ENCODE peak calls at places on chromosome 6, in nine cellular contexts. One of them, this sample, is unnamed.

GRCh38 chr6:77463881-77464867 is 883 bp upstream of the HTR1B start:
- DNase-seq in CD8-positive, alpha-beta T cell: no peak
- DNase-seq in psoas muscle: peak; percentile 6
- DNase-seq in PC-3: no peak
- DNase-seq in effector memory CD4-positive, alpha-beta T cell: no peak
- DNase-seq in left lung: peak; percentile 63
- DNase-seq in fibroblast of lung: no peak
- DNase-seq in CD4-positive, CD25-positive, alpha-beta regulatory T cell: no peak
- DNase-seq in stomach: no peak
- DNase-seq in this sample: no peak

GRCh38 chr6:19394051-19394450 is 443.1 kb upstream of the ID4 start:
- DNase-seq in CD8-positive, alpha-beta T cell: no peak
- DNase-seq in psoas muscle: no peak
- DNase-seq in PC-3: no peak
- DNase-seq in effector memory CD4-positive, alpha-beta T cell: no peak
- DNase-seq in left lung: no peak
- DNase-seq in fibroblast of lung: no peak
- DNase-seq in CD4-positive, CD25-positive, alpha-beta regulatory T cell: no peak
- DNase-seq in stomach: no peak
- DNase-seq in this sample: no peak

GRCh38 chr6:164051427-164051826 is 636.9 kb downstream of the QKI start:
- DNase-seq in CD8-positive, alpha-beta T cell: no peak
- DNase-seq in psoas muscle: no peak
- DNase-seq in PC-3: no peak
- DNase-seq in effector memory CD4-positive, alpha-beta T cell: no peak
- DNase-seq in left lung: no peak
- DNase-seq in fibroblast of lung: no peak
- DNase-seq in CD4-positive, CD25-positive, alpha-beta regulatory T cell: no peak
- DNase-seq in stomach: no peak
- DNase-seq in this sample: no peak

GRCh38 chr6:15501806-15502450 is 160.9 kb downstream of the DTNBP1 start:
- DNase-seq in CD8-positive, alpha-beta T cell: no peak
- DNase-seq in psoas muscle: no peak
- DNase-seq in PC-3: peak; percentile 27
- DNase-seq in effector memory CD4-positive, alpha-beta T cell: no peak
- DNase-seq in left lung: peak; percentile 68
- DNase-seq in fibroblast of lung: peak; percentile 84
- DNase-seq in CD4-positive, CD25-positive, alpha-beta regulatory T cell: no peak
- DNase-seq in stomach: no peak
- DNase-seq in this sample: no peak

GRCh38 chr6:37222125-37222967 is 35.2 kb upstream of the TBC1D22B start:
- DNase-seq in CD8-positive, alpha-beta T cell: peak; percentile 34
- DNase-seq in psoas muscle: peak; percentile 66
- DNase-seq in PC-3: peak; percentile 95
- DNase-seq in effector memory CD4-positive, alpha-beta T cell: peak; percentile 56
- DNase-seq in left lung: peak; percentile 94
- DNase-seq in fibroblast of lung: peak; percentile 91
- DNase-seq in CD4-positive, CD25-positive, alpha-beta regulatory T cell: peak; percentile 88
- DNase-seq in stomach: peak; percentile 88
- DNase-seq in this sample: peak; percentile 60

GRCh38 chr6:54586251-54586650 is 260.3 kb upstream of the FAM83B start:
- DNase-seq in CD8-positive, alpha-beta T cell: no peak
- DNase-seq in psoas muscle: no peak
- DNase-seq in PC-3: peak; percentile 21
- DNase-seq in effector memory CD4-positive, alpha-beta T cell: no peak
- DNase-seq in left lung: no peak
- DNase-seq in fibroblast of lung: peak; percentile 56
- DNase-seq in CD4-positive, CD25-positive, alpha-beta regulatory T cell: no peak
- DNase-seq in stomach: no peak
- DNase-seq in this sample: no peak

GRCh38 chr6:17585766-17586502 is 14.2 kb upstream of the FAM8A1 start:
- DNase-seq in CD8-positive, alpha-beta T cell: no peak
- DNase-seq in psoas muscle: no peak
- DNase-seq in PC-3: peak; percentile 74
- DNase-seq in effector memory CD4-positive, alpha-beta T cell: no peak
- DNase-seq in left lung: no peak
- DNase-seq in fibroblast of lung: peak; percentile 8
- DNase-seq in CD4-positive, CD25-positive, alpha-beta regulatory T cell: peak; percentile 24
- DNase-seq in stomach: no peak
- DNase-seq in this sample: no peak

GRCh38 chr6:83917001-83917400 is 57.5 kb downstream of the CYB5R4 start:
- DNase-seq in CD8-positive, alpha-beta T cell: no peak
- DNase-seq in psoas muscle: no peak
- DNase-seq in PC-3: no peak
- DNase-seq in effector memory CD4-positive, alpha-beta T cell: no peak
- DNase-seq in left lung: no peak
- DNase-seq in fibroblast of lung: peak; percentile 48
- DNase-seq in CD4-positive, CD25-positive, alpha-beta regulatory T cell: no peak
- DNase-seq in stomach: no peak
- DNase-seq in this sample: no peak

GRCh38 chr6:9516207-9516606 is 898.7 kb downstream of the TFAP2A start:
- DNase-seq in CD8-positive, alpha-beta T cell: no peak
- DNase-seq in psoas muscle: no peak
- DNase-seq in PC-3: peak; percentile 84
- DNase-seq in effector memory CD4-positive, alpha-beta T cell: no peak
- DNase-seq in left lung: no peak
- DNase-seq in fibroblast of lung: peak; percentile 88
- DNase-seq in CD4-positive, CD25-positive, alpha-beta regulatory T cell: no peak
- DNase-seq in stomach: peak; percentile 29
- DNase-seq in this sample: no peak

GRCh38 chr6:132730560-132730959 is 16.7 kb upstream of the VNN1 start:
- DNase-seq in CD8-positive, alpha-beta T cell: no peak
- DNase-seq in psoas muscle: no peak
- DNase-seq in PC-3: peak; percentile 86
- DNase-seq in effector memory CD4-positive, alpha-beta T cell: no peak
- DNase-seq in left lung: no peak
- DNase-seq in fibroblast of lung: peak; percentile 55
- DNase-seq in CD4-positive, CD25-positive, alpha-beta regulatory T cell: no peak
- DNase-seq in stomach: no peak
- DNase-seq in this sample: no peak

GRCh38 chr6:137240168-137240567 is 21.0 kb upstream of the IFNGR1 start:
- DNase-seq in CD8-positive, alpha-beta T cell: no peak
- DNase-seq in psoas muscle: peak; percentile 64
- DNase-seq in PC-3: no peak
- DNase-seq in effector memory CD4-positive, alpha-beta T cell: no peak
- DNase-seq in left lung: peak; percentile 82
- DNase-seq in fibroblast of lung: peak; percentile 68
- DNase-seq in CD4-positive, CD25-positive, alpha-beta regulatory T cell: no peak
- DNase-seq in stomach: no peak
- DNase-seq in this sample: peak; percentile 83

GRCh38 chr6:5950448-5950847 is 56.3 kb downstream of the NRN1 start:
- DNase-seq in CD8-positive, alpha-beta T cell: no peak
- DNase-seq in psoas muscle: no peak
- DNase-seq in PC-3: peak; percentile 33
- DNase-seq in effector memory CD4-positive, alpha-beta T cell: no peak
- DNase-seq in left lung: no peak
- DNase-seq in fibroblast of lung: peak; percentile 52
- DNase-seq in CD4-positive, CD25-positive, alpha-beta regulatory T cell: peak; percentile 15
- DNase-seq in stomach: no peak
- DNase-seq in this sample: no peak

GRCh38 chr6:131954775-131955107 is 3.6 kb upstream of the CCN2 start:
- DNase-seq in CD8-positive, alpha-beta T cell: no peak
- DNase-seq in psoas muscle: no peak
- DNase-seq in PC-3: peak; percentile 86
- DNase-seq in effector memory CD4-positive, alpha-beta T cell: no peak
- DNase-seq in left lung: no peak
- DNase-seq in fibroblast of lung: peak; percentile 99
- DNase-seq in CD4-positive, CD25-positive, alpha-beta regulatory T cell: no peak
- DNase-seq in stomach: peak; percentile 81
- DNase-seq in this sample: no peak

GRCh38 chr6:74073896-74074295 is 377.9 kb downstream of the CD109 start:
- DNase-seq in CD8-positive, alpha-beta T cell: no peak
- DNase-seq in psoas muscle: no peak
- DNase-seq in PC-3: peak; percentile 32
- DNase-seq in effector memory CD4-positive, alpha-beta T cell: no peak
- DNase-seq in left lung: no peak
- DNase-seq in fibroblast of lung: peak; percentile 42
- DNase-seq in CD4-positive, CD25-positive, alpha-beta regulatory T cell: no peak
- DNase-seq in stomach: no peak
- DNase-seq in this sample: no peak

GRCh38 chr6:68559716-68560115 is 75.4 kb upstream of the ADGRB3 start:
- DNase-seq in CD8-positive, alpha-beta T cell: no peak
- DNase-seq in psoas muscle: no peak
- DNase-seq in PC-3: peak; percentile 64
- DNase-seq in effector memory CD4-positive, alpha-beta T cell: no peak
- DNase-seq in left lung: no peak
- DNase-seq in fibroblast of lung: peak; percentile 24
- DNase-seq in CD4-positive, CD25-positive, alpha-beta regulatory T cell: no peak
- DNase-seq in stomach: no peak
- DNase-seq in this sample: no peak

GRCh38 chr6:35603326-35604202 is 85.2 kb downstream of the FKBP5 start:
- DNase-seq in CD8-positive, alpha-beta T cell: no peak
- DNase-seq in psoas muscle: no peak
- DNase-seq in PC-3: peak; percentile 67
- DNase-seq in effector memory CD4-positive, alpha-beta T cell: no peak
- DNase-seq in left lung: no peak
- DNase-seq in fibroblast of lung: peak; percentile 36
- DNase-seq in CD4-positive, CD25-positive, alpha-beta regulatory T cell: no peak
- DNase-seq in stomach: no peak
- DNase-seq in this sample: no peak
- H3K4me1 ChIP-seq in CD8-positive, alpha-beta T cell: peaks cover 75% of the 10 kb centered on the region
- H3K4me1 ChIP-seq in psoas muscle: peaks cover 70% of the 10 kb centered on the region
- H3K4me1 ChIP-seq in PC-3: peaks cover 47% of the 10 kb centered on the region
- H3K4me1 ChIP-seq in effector memory CD4-positive, alpha-beta T cell: peaks cover 67% of the 10 kb centered on the region
- H3K4me1 ChIP-seq in left lung: peaks cover 93% of the 10 kb centered on the region
- H3K4me1 ChIP-seq in fibroblast of lung: peaks cover 17% of the 10 kb centered on the region
- H3K4me1 ChIP-seq in CD4-positive, CD25-positive, alpha-beta regulatory T cell: peaks cover 71% of the 10 kb centered on the region
- H3K4me1 ChIP-seq in stomach: peaks cover 47% of the 10 kb centered on the region
- H3K4me1 ChIP-seq in this sample: peaks cover 76% of the 10 kb centered on the region

DNA sequence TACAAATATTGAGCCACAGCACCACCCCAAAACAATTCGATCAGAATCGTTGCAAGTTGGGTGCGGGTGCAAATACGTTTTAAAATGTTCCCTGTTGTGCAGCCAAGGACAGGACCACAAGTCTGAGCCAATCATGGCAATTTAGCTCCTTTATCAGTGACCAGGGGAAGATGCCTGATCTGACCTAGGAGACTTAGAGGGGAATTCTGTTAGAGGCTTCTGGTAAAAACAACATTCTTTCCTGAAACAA is 25.6 kb downstream of the LOC128125822 start:
- DNase-seq in CD8-positive, alpha-beta T cell: no peak
- DNase-seq in psoas muscle: no peak
- DNase-seq in PC-3: no peak
- DNase-seq in effector memory CD4-positive, alpha-beta T cell: no peak
- DNase-seq in left lung: no peak
- DNase-seq in fibroblast of lung: no peak
- DNase-seq in CD4-positive, CD25-positive, alpha-beta regulatory T cell: no peak
- DNase-seq in stomach: no peak
- DNase-seq in this sample: no peak
- H3K4me1 ChIP-seq in CD8-positive, alpha-beta T cell: no peaks in the 10 kb centered on the region
- H3K4me1 ChIP-seq in psoas muscle: peaks cover 6% of the 10 kb centered on the region
- H3K4me1 ChIP-seq in PC-3: peaks cover 6% of the 10 kb centered on the region
- H3K4me1 ChIP-seq in effector memory CD4-positive, alpha-beta T cell: no peaks in the 10 kb centered on the region
- H3K4me1 ChIP-seq in left lung: peaks cover 15% of the 10 kb centered on the region
- H3K4me1 ChIP-seq in fibroblast of lung: no peaks in the 10 kb centered on the region
- H3K4me1 ChIP-seq in CD4-positive, CD25-positive, alpha-beta regulatory T cell: peaks cover 7% of the 10 kb centered on the region
- H3K4me1 ChIP-seq in stomach: peaks cover 5% of the 10 kb centered on the region
- H3K4me1 ChIP-seq in this sample: peaks cover 5% of the 10 kb centered on the region

GRCh38 chr6:23537828-23538227 is 588.2 kb upstream of the NRSN1 start:
- DNase-seq in CD8-positive, alpha-beta T cell: no peak
- DNase-seq in psoas muscle: no peak
- DNase-seq in PC-3: peak; percentile 49
- DNase-seq in effector memory CD4-positive, alpha-beta T cell: no peak
- DNase-seq in left lung: no peak
- DNase-seq in fibroblast of lung: no peak
- DNase-seq in CD4-positive, CD25-positive, alpha-beta regulatory T cell: no peak
- DNase-seq in stomach: no peak
- DNase-seq in this sample: no peak
- H3K4me1 ChIP-seq in CD8-positive, alpha-beta T cell: no peaks in the 10 kb centered on the region
- H3K4me1 ChIP-seq in psoas muscle: no peaks in the 10 kb centered on the region
- H3K4me1 ChIP-seq in PC-3: peaks cover 16% of the 10 kb centered on the region
- H3K4me1 ChIP-seq in effector memory CD4-positive, alpha-beta T cell: no peaks in the 10 kb centered on the region
- H3K4me1 ChIP-seq in left lung: no peaks in the 10 kb centered on the region
- H3K4me1 ChIP-seq in fibroblast of lung: no peaks in the 10 kb centered on the region
- H3K4me1 ChIP-seq in CD4-positive, CD25-positive, alpha-beta regulatory T cell: no peaks in the 10 kb centered on the region
- H3K4me1 ChIP-seq in stomach: no peaks in the 10 kb centered on the region
- H3K4me1 ChIP-seq in this sample: no peaks in the 10 kb centered on the region

GRCh38 chr6:25876203-25876602 is 2.2 kb upstream of the SLC17A3 start:
- DNase-seq in CD8-positive, alpha-beta T cell: no peak
- DNase-seq in psoas muscle: no peak
- DNase-seq in PC-3: no peak
- DNase-seq in effector memory CD4-positive, alpha-beta T cell: no peak
- DNase-seq in left lung: no peak
- DNase-seq in fibroblast of lung: no peak
- DNase-seq in CD4-positive, CD25-positive, alpha-beta regulatory T cell: peak; percentile 23
- DNase-seq in stomach: no peak
- DNase-seq in this sample: no peak
- H3K4me1 ChIP-seq in CD8-positive, alpha-beta T cell: peaks cover 10% of the 10 kb centered on the region
- H3K4me1 ChIP-seq in psoas muscle: no peaks in the 10 kb centered on the region
- H3K4me1 ChIP-seq in PC-3: no peaks in the 10 kb centered on the region
- H3K4me1 ChIP-seq in effector memory CD4-positive, alpha-beta T cell: peaks cover 24% of the 10 kb centered on the region
- H3K4me1 ChIP-seq in left lung: no peaks in the 10 kb centered on the region
- H3K4me1 ChIP-seq in fibroblast of lung: no peaks in the 10 kb centered on the region
- H3K4me1 ChIP-seq in CD4-positive, CD25-positive, alpha-beta regulatory T cell: no peaks in the 10 kb centered on the region
- H3K4me1 ChIP-seq in stomach: no peaks in the 10 kb centered on the region
- H3K4me1 ChIP-seq in this sample: no peaks in the 10 kb centered on the region

GRCh38 chr6:75203721-75204120 is 2.1 kb downstream of the COL12A1 start:
- DNase-seq in CD8-positive, alpha-beta T cell: no peak
- DNase-seq in psoas muscle: no peak
- DNase-seq in PC-3: peak; percentile 18
- DNase-seq in effector memory CD4-positive, alpha-beta T cell: no peak
- DNase-seq in left lung: no peak
- DNase-seq in fibroblast of lung: peak; percentile 56
- DNase-seq in CD4-positive, CD25-positive, alpha-beta regulatory T cell: no peak
- DNase-seq in stomach: no peak
- DNase-seq in this sample: no peak

GRCh38 chr6:75201901-75202672 is 3.8 kb downstream of the COL12A1 start:
- DNase-seq in CD8-positive, alpha-beta T cell: no peak
- DNase-seq in psoas muscle: peak; percentile 46
- DNase-seq in PC-3: no peak
- DNase-seq in effector memory CD4-positive, alpha-beta T cell: no peak
- DNase-seq in left lung: peak; percentile 71
- DNase-seq in fibroblast of lung: peak; percentile 62
- DNase-seq in CD4-positive, CD25-positive, alpha-beta regulatory T cell: no peak
- DNase-seq in stomach: no peak
- DNase-seq in this sample: no peak

GRCh38 chr6:75202676-75203131 is 3.1 kb downstream of the COL12A1 start:
- DNase-seq in CD8-positive, alpha-beta T cell: no peak
- DNase-seq in psoas muscle: no peak
- DNase-seq in PC-3: no peak
- DNase-seq in effector memory CD4-positive, alpha-beta T cell: no peak
- DNase-seq in left lung: no peak
- DNase-seq in fibroblast of lung: peak; percentile 68
- DNase-seq in CD4-positive, CD25-positive, alpha-beta regulatory T cell: no peak
- DNase-seq in stomach: no peak
- DNase-seq in this sample: no peak

GRCh38 chr6:75199856-75200255 is 6.0 kb downstream of the COL12A1 start:
- DNase-seq in CD8-positive, alpha-beta T cell: no peak
- DNase-seq in psoas muscle: no peak
- DNase-seq in PC-3: no peak
- DNase-seq in effector memory CD4-positive, alpha-beta T cell: no peak
- DNase-seq in left lung: no peak
- DNase-seq in fibroblast of lung: peak; percentile 59
- DNase-seq in CD4-positive, CD25-positive, alpha-beta regulatory T cell: no peak
- DNase-seq in stomach: no peak
- DNase-seq in this sample: no peak

DNA sequence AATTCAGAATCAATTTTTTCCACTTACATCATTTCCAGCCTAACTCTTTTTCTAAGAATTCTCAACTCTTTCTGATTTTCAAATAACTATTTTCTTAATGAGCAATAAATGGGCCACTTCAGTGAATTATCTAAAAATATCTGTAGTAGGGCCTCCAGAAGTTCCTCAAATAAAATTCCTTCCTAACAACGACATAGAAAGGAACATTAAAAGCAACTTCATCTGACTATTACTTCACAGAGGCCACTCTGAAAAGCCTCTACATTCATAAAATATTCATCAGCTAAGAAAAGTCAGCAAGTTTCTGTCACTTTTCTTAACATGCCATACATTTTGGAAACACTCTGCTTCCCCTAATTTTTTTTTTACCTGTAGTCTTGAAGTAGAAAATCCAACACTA is 4.8 kb downstream of the COL12A1 start:
- DNase-seq in CD8-positive, alpha-beta T cell: no peak
- DNase-seq in psoas muscle: no peak
- DNase-seq in PC-3: no peak
- DNase-seq in effector memory CD4-positive, alpha-beta T cell: no peak
- DNase-seq in left lung: no peak
- DNase-seq in fibroblast of lung: peak; percentile 46
- DNase-seq in CD4-positive, CD25-positive, alpha-beta regulatory T cell: no peak
- DNase-seq in stomach: no peak
- DNase-seq in this sample: no peak
- H3K4me1 ChIP-seq in CD8-positive, alpha-beta T cell: peaks cover 23% of the 10 kb centered on the region
- H3K4me1 ChIP-seq in psoas muscle: peaks cover 17% of the 10 kb centered on the region
- H3K4me1 ChIP-seq in PC-3: peaks cover 15% of the 10 kb centered on the region
- H3K4me1 ChIP-seq in effector memory CD4-positive, alpha-beta T cell: peaks cover 18% of the 10 kb centered on the region
- H3K4me1 ChIP-seq in left lung: peaks cover 31% of the 10 kb centered on the region
- H3K4me1 ChIP-seq in fibroblast of lung: peaks cover 7% of the 10 kb centered on the region
- H3K4me1 ChIP-seq in CD4-positive, CD25-positive, alpha-beta regulatory T cell: peaks cover 19% of the 10 kb centered on the region
- H3K4me1 ChIP-seq in stomach: peaks cover 35% of the 10 kb centered on the region
- H3K4me1 ChIP-seq in this sample: peaks cover 23% of the 10 kb centered on the region

This sample was measured in gastrocnemius medialis.